ENCODE peak calls at places on chromosomes 13 and 19, in seven cellular contexts. K is PC-9, R is right lobe of liver, P is breast epithelium, A is lung, S is IMR-90, G is cardiac muscle cell. H is an unnamed sample. For H3K27me3, the result is how much of the 10 kb centered on the place peaks cover.

GRCh38 chr19:55676384-55676783 is 1.4 kb downstream of the EPN1 start:
- DNase-seq in K (no peak), R (no peak), P (no peak), A (no peak), S (peak), G (peak), H (no peak)

GRCh38 chr19:903266-903797 is 9.7 kb downstream of the R3HDM4 start:
- DNase-seq in K (no peak), R (no peak), P (no peak), A (no peak), S (peak), G (no peak), H (no peak)

GRCh38 chr13:42355841-42356575 is 84.1 kb downstream of the AKAP11 start:
- DNase-seq in K (no peak), R (no peak), P (no peak), A (no peak), S (no peak), G (no peak), H (no peak)

GRCh38 chr13:34816543-34816942 is 125.5 kb upstream of the NBEA start:
- DNase-seq in K (no peak), R (no peak), P (no peak), A (no peak), S (no peak), G (peak), H (no peak)

GRCh38 chr19:40312533-40312932 is 27.4 kb upstream of the AKT2 start:
- DNase-seq in K (no peak), R (no peak), P (no peak), A (no peak), S (no peak), G (no peak), H (no peak)

GRCh38 chr13:73708393-73708985 is 425.7 kb downstream of the KLF12 start:
- DNase-seq in K (peak), R (no peak), P (no peak), A (peak), S (peak), G (peak), H (peak)

GRCh38 chr19:40305403-40305802 is 20.3 kb upstream of the AKT2 start:
- DNase-seq in K (peak), R (peak), P (peak), A (peak), S (peak), G (peak), H (peak)

GRCh38 chr13:99376132-99376531 is 68.9 kb upstream of the GPR183 start:
- DNase-seq in K (no peak), R (peak), P (no peak), A (no peak), S (no peak), G (no peak), H (no peak)

GRCh38 chr13:106083620-106084350 is 451.7 kb downstream of the EFNB2 start:
- DNase-seq in K (peak), R (no peak), P (no peak), A (no peak), S (peak), G (peak), H (peak)

GRCh38 chr13:72437458-72437857 is 290.0 kb downstream of the MZT1 start:
- DNase-seq in K (no peak), R (no peak), P (no peak), A (no peak), S (peak), G (no peak), H (no peak)

GRCh38 chr19:18514800-18515682 is 6.8 kb downstream of the ELL start:
- DNase-seq in K (peak), R (peak), P (no peak), A (peak), S (peak), G (peak), H (peak)

GRCh38 chr13:36531746-36532486 is 99.6 kb downstream of the CCNA1 start:
- DNase-seq in K (no peak), R (no peak), P (no peak), A (peak), S (no peak), G (peak), H (no peak)

GRCh38 chr19:53980553-53981407 is 10.7 kb upstream of the CACNG6 start:
- DNase-seq in K (peak), R (no peak), P (no peak), A (no peak), S (peak), G (peak), H (no peak)

DNA sequence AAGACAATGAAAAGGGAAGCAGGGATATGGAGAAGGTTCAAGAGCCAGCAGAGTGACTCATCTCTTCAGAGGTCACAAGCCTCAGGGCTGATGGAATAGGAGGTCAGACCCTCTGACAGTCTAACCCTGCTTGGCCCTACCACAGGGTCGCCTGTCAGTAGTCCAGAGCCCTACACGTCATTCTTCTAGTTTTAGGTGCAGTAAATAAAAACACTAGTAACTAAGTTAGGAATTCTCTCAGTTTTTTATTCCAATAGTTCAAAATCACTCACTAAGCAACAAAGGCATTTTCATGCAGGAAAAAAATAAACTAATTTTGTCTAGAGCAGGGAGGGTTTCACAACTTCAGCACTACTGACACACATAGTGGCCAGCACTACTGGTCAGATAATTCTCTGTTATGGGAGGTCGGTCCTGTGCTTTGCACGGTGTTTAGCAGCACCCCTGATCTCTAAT is 27.2 kb downstream of the FOXO1 start:
- DNase-seq in K (peak), R (peak), P (no peak), A (no peak), S (no peak), G (peak), H (no peak)
- H3K4me3 ChIP-seq in K (no peak), R (no peak), P (no peak), A (no peak), S (no peak), G (no peak), H (no peak)

GRCh38 chr13:112057434-112057735 is 9.6 kb upstream of the SOX1 start:
- DNase-seq in K (no peak), R (no peak), P (no peak), A (no peak), S (no peak), G (no peak), H (no peak)

GRCh38 chr13:112058941-112059340 is 8.0 kb upstream of the SOX1 start:
- DNase-seq in K (no peak), R (no peak), P (no peak), A (no peak), S (no peak), G (no peak), H (no peak)

GRCh38 chr13:112058519-112058873 is 8.5 kb upstream of the SOX1 start:
- DNase-seq in K (no peak), R (no peak), P (no peak), A (no peak), S (no peak), G (no peak), H (no peak)

GRCh38 chr13:112056739-112057433 is 10.1 kb upstream of the SOX1 start:
- DNase-seq in K (no peak), R (no peak), P (no peak), A (no peak), S (no peak), G (no peak), H (no peak)

DNA sequence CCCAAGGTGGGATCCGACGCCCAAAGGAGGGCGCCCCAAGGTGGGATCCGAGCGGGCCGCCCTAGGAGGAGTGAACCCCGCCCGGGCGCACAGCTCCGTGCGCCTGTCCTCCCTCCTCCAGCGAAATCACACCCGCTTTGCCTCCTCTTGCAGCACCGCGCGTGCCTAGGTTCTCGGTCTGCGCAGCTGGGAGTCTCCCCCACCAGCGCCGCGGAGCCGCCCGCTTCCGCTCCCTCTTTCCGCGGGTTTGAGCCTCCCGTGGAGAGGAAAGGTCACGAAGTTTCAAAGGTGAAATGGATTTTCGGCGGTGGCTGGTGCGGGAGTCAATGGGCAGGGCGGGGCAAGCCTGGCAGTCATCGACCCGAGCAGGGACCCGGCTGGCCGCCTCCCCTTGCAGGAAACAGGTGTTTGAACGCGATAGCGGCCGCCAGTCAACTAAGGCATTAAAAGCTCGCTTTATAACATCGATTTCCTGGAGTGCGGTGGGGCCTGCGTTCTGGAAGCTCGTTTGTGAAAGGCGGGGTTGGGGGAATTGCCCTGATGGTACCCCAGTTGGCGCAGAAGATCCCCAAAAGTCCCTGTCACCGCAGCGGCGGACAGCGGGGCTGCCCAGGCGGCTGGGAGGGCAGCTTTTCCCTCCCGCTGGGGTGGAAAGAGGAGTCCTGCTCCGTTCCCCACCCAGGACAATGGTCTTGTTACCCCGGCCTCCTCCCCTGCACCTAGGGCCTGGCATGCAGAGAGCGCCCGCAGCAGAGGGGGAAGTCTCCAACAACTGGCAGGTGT is 9.0 kb upstream of the SOX1 start:
- DNase-seq in K (no peak), R (no peak), P (no peak), A (no peak), S (no peak), G (no peak), H (no peak)
- H3K27me3 ChIP-seq in K (half or more), R (under half), P (under half), A (under half), S (half or more), G (half or more), H (under half)

GRCh38 chr19:38880882-38881609 is 3.0 kb upstream of the RINL start:
- DNase-seq in K (no peak), R (no peak), P (no peak), A (no peak), S (no peak), G (no peak), H (no peak)

GRCh38 chr19:38880076-38880881 is 2.2 kb upstream of the RINL start:
- DNase-seq in K (no peak), R (no peak), P (no peak), A (no peak), S (no peak), G (no peak), H (no peak)

GRCh38 chr19:38879400-38879751 is 1.3 kb upstream of the RINL start:
- DNase-seq in K (no peak), R (no peak), P (no peak), A (no peak), S (no peak), G (no peak), H (peak)

GRCh38 chr19:38877781-38878574 is at the start of gene RINL:
- DNase-seq in K (peak), R (no peak), P (no peak), A (no peak), S (no peak), G (no peak), H (no peak)

GRCh38 chr19:38878575-38879399 is 712 bp upstream of the RINL start:
- DNase-seq in K (no peak), R (no peak), P (no peak), A (no peak), S (no peak), G (no peak), H (no peak)
- TF ChIP-seq CTCF in K (no peak), R (no peak), P (no peak), A (no peak), S (no peak), G (no peak), H (no peak)

DNA sequence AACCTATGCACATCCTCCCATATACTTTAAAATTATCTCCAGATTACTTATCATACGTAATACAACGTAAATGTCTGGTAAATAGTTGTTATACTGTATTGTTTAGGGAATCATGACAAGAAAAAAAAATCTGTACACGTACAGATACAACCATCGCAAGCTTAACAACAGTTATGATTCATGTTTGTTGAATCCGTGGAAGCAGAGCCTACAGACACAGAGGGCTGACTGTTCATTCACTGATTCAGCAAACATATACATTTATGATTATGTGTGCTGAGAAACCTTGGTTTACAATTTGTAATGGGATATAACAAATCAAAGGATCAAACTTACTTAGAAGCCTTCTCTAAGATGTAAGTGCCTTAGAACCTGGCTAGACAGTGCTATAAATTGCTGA is 1.5 kb downstream of the ZNF260 start:
- DNase-seq in K (no peak), R (no peak), P (no peak), A (no peak), S (no peak), G (no peak), H (no peak)
- H3K4me3 ChIP-seq in K (peak), R (no peak), P (no peak), A (no peak), S (no peak), G (peak), H (no peak)

GRCh38 chr13:113102727-113103126 is 2.9 kb upstream of the F7 start:
- DNase-seq in K (no peak), R (no peak), P (no peak), A (no peak), S (no peak), G (no peak), H (no peak)
- H3K27me3 ChIP-seq in K (under half), R (under half), P (under half), A (under half), S (under half), G (under half), H (under half)

GRCh38 chr13:113802090-113802531 is 43.1 kb downstream of the TMEM255B start:
- DNase-seq in K (peak), R (no peak), P (no peak), A (peak), S (peak), G (peak), H (peak)
- TF ChIP-seq CTCF in K (no peak), R (no peak), P (no peak), A (no peak), S (peak), G (peak), H (peak)

DNA sequence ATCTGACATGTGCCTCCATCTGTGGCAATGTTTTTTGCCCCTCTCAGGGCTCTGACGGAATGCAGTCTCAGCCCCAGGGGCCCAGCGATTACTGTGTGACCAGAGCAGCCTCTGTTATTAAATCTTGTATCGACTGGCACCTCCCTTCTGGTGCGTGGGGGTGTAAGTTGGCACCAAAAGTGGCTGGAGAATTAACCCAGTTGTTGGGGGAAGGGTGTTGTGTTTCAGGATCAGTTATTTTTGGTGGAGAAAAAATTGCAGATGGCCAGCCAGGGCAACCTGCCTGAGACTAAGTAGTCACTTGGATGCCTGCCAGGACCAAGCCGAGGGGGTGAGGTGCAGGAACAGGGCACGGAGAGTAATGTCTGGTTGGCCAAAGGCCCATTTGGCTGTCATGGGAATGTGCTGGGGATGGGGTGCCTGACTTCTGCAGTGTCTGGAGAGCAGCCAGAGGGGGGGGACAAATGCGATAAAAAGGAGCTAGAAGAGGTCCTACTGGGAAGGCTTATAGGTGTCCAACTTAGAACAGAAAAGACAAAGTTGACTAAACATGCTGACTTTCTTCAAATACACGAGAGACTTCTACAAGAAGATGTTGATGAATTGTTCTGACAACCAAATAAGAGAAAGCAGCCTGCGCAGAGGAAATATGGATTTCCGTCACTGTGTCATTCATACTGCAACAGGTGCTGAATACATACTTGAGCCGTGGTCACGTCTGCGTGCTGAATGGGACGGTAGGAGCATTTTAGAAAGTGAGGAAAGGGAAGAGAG is 69.8 kb downstream of the SIAH3 start:
- DNase-seq in K (no peak), R (peak), P (no peak), A (no peak), S (no peak), G (peak), H (no peak)
- H3K4me3 ChIP-seq in K (no peak), R (no peak), P (no peak), A (no peak), S (no peak), G (no peak), H (no peak)